ENCODE peak calls at places on chromosome 14, in four cellular contexts. One of them, this sample, is unnamed.

GRCh38 chr14:68703093-68703492 is 89.8 kb downstream of the ZFP36L1 start:
- DNase-seq in Calu3: peak
- DNase-seq in nephron progenitor cell: no peak
- DNase-seq in glutamatergic neuron: no peak
- DNase-seq in this sample: no peak

GRCh38 chr14:91897121-91897701 is 29.9 kb upstream of the TC2N start:
- DNase-seq in Calu3: no peak
- DNase-seq in glutamatergic neuron: no peak
- DNase-seq in nephron progenitor cell: no peak
- DNase-seq in this sample: no peak

GRCh38 chr14:21525571-21525970 is 575 bp downstream of the SALL2 start:
- DNase-seq in nephron progenitor cell: no peak
- DNase-seq in Calu3: no peak
- DNase-seq in glutamatergic neuron: peak
- DNase-seq in this sample: no peak

GRCh38 chr14:42229976-42230375 is 623.3 kb downstream of the LRFN5 start:
- DNase-seq in nephron progenitor cell: no peak
- DNase-seq in Calu3: no peak
- DNase-seq in glutamatergic neuron: no peak
- DNase-seq in this sample: no peak

GRCh38 chr14:67835596-67835995 is 16.0 kb downstream of the RAD51B start:
- DNase-seq in Calu3: no peak
- DNase-seq in nephron progenitor cell: no peak
- DNase-seq in glutamatergic neuron: no peak
- DNase-seq in this sample: no peak

GRCh38 chr14:99832326-99832725 is 39.1 kb downstream of the EML1 start:
- DNase-seq in glutamatergic neuron: no peak
- DNase-seq in nephron progenitor cell: no peak
- DNase-seq in Calu3: no peak
- DNase-seq in this sample: no peak

GRCh38 chr14:72582582-72582981 is 311.3 kb downstream of the DPF3 start:
- DNase-seq in Calu3: no peak
- DNase-seq in nephron progenitor cell: no peak
- DNase-seq in glutamatergic neuron: no peak
- DNase-seq in this sample: no peak

GRCh38 chr14:62655161-62655560 is 390.1 kb downstream of the KCNH5 start:
- DNase-seq in nephron progenitor cell: no peak
- DNase-seq in Calu3: no peak
- DNase-seq in glutamatergic neuron: no peak
- DNase-seq in this sample: no peak

GRCh38 chr14:92277031-92277430 is 45.9 kb upstream of the SLC24A4 start:
- DNase-seq in glutamatergic neuron: no peak
- DNase-seq in Calu3: no peak
- DNase-seq in nephron progenitor cell: no peak
- DNase-seq in this sample: no peak

GRCh38 chr14:67397536-67397935 is 14.4 kb downstream of the PLEK2 start:
- DNase-seq in nephron progenitor cell: no peak
- DNase-seq in glutamatergic neuron: no peak
- DNase-seq in Calu3: no peak
- DNase-seq in this sample: no peak

GRCh38 chr14:99793213-99794155 is at the start of gene EML1:
- DNase-seq in glutamatergic neuron: peak
- DNase-seq in nephron progenitor cell: peak
- DNase-seq in Calu3: peak
- DNase-seq in this sample: no peak

GRCh38 chr14:57970175-57970574 is 104.3 kb upstream of the SLC35F4 start:
- DNase-seq in glutamatergic neuron: no peak
- DNase-seq in nephron progenitor cell: no peak
- DNase-seq in Calu3: no peak
- DNase-seq in this sample: no peak

GRCh38 chr14:44960146-44960545 is 1.6 kb downstream of the KLHL28 start:
- DNase-seq in Calu3: no peak
- DNase-seq in nephron progenitor cell: no peak
- DNase-seq in glutamatergic neuron: no peak
- DNase-seq in this sample: no peak

GRCh38 chr14:87430810-87431209 is 562.2 kb downstream of the GALC start:
- DNase-seq in Calu3: no peak
- DNase-seq in nephron progenitor cell: no peak
- DNase-seq in glutamatergic neuron: no peak
- DNase-seq in this sample: no peak

GRCh38 chr14:76673261-76673660 is 88.0 kb upstream of the VASH1 start:
- DNase-seq in nephron progenitor cell: no peak
- DNase-seq in Calu3: no peak
- DNase-seq in glutamatergic neuron: no peak
- DNase-seq in this sample: no peak

GRCh38 chr14:67622675-67623074 is 3.0 kb downstream of the ARG2 start:
- DNase-seq in Calu3: no peak
- DNase-seq in glutamatergic neuron: no peak
- DNase-seq in nephron progenitor cell: peak
- DNase-seq in this sample: no peak

GRCh38 chr14:65783101-65783500 is 370.6 kb downstream of the FUT8 start:
- DNase-seq in glutamatergic neuron: no peak
- DNase-seq in nephron progenitor cell: no peak
- DNase-seq in Calu3: no peak
- DNase-seq in this sample: no peak

GRCh38 chr14:86882818-86883217 is 1110.2 kb downstream of the GALC start:
- DNase-seq in glutamatergic neuron: no peak
- DNase-seq in nephron progenitor cell: no peak
- DNase-seq in Calu3: no peak
- DNase-seq in this sample: no peak

GRCh38 chr14:101461891-101462290 is 99.4 kb upstream of the DIO3 start:
- DNase-seq in nephron progenitor cell: no peak
- DNase-seq in glutamatergic neuron: no peak
- DNase-seq in Calu3: no peak
- DNase-seq in this sample: no peak

GRCh38 chr14:59576332-59577294 is at the start of gene CCDC175:
- DNase-seq in Calu3: peak
- DNase-seq in nephron progenitor cell: peak
- DNase-seq in glutamatergic neuron: peak
- DNase-seq in this sample: peak

GRCh38 chr14:32205554-32205953 is 2.5 kb upstream of the RNU6-8 start:
- DNase-seq in Calu3: no peak
- DNase-seq in nephron progenitor cell: no peak
- DNase-seq in glutamatergic neuron: no peak
- DNase-seq in this sample: no peak

GRCh38 chr14:23153891-23154796 is 29.3 kb downstream of the SLC7A8 start:
- DNase-seq in Calu3: peak
- DNase-seq in nephron progenitor cell: peak
- DNase-seq in glutamatergic neuron: no peak
- DNase-seq in this sample: peak

GRCh38 chr14:20489093-20489994 is 16.0 kb upstream of the RNASE10 start:
- DNase-seq in Calu3: no peak
- DNase-seq in nephron progenitor cell: peak
- DNase-seq in glutamatergic neuron: no peak
- DNase-seq in this sample: no peak

GRCh38 chr14:77965919-77966435 is 166.1 kb downstream of the ADCK1 start:
- DNase-seq in glutamatergic neuron: peak
- DNase-seq in Calu3: peak
- DNase-seq in nephron progenitor cell: peak
- DNase-seq in this sample: no peak

GRCh38 chr14:47619397-47619796 is 56.0 kb downstream of the MDGA2 start:
- DNase-seq in nephron progenitor cell: no peak
- DNase-seq in glutamatergic neuron: no peak
- DNase-seq in Calu3: no peak
- DNase-seq in this sample: no peak

GRCh38 chr14:67695394-67695949 is at the start of gene RDH11:
- DNase-seq in glutamatergic neuron: peak
- DNase-seq in nephron progenitor cell: peak
- DNase-seq in Calu3: peak
- DNase-seq in this sample: peak

GRCh38 chr14:22383515-22384166 is 205.4 kb downstream of the DAD1 start:
- DNase-seq in nephron progenitor cell: no peak
- DNase-seq in Calu3: no peak
- DNase-seq in glutamatergic neuron: no peak
- DNase-seq in this sample: no peak

GRCh38 chr14:87896393-87897380 is 96.3 kb downstream of the GALC start:
- DNase-seq in glutamatergic neuron: no peak
- DNase-seq in nephron progenitor cell: peak
- DNase-seq in Calu3: peak
- DNase-seq in this sample: no peak

GRCh38 chr14:58587271-58587670 is 50.5 kb upstream of the DACT1 start:
- DNase-seq in nephron progenitor cell: no peak
- DNase-seq in Calu3: no peak
- DNase-seq in glutamatergic neuron: no peak
- DNase-seq in this sample: no peak

GRCh38 chr14:100350283-100350926 is 27.3 kb downstream of the SLC25A47 start:
- DNase-seq in Calu3: no peak
- DNase-seq in glutamatergic neuron: no peak
- DNase-seq in nephron progenitor cell: no peak
- DNase-seq in this sample: no peak

GRCh38 chr14:103871596-103872480 is 24.5 kb upstream of the PPP1R13B start:
- DNase-seq in Calu3: peak
- DNase-seq in nephron progenitor cell: peak
- DNase-seq in glutamatergic neuron: peak
- DNase-seq in this sample: no peak

GRCh38 chr14:51657762-51658161 is 6.1 kb downstream of the FRMD6 start:
- DNase-seq in Calu3: no peak
- DNase-seq in nephron progenitor cell: no peak
- DNase-seq in glutamatergic neuron: no peak
- DNase-seq in this sample: no peak

GRCh38 chr14:106511411-106512198 is 985.2 kb downstream of the TMEM121 start:
- DNase-seq in Calu3: no peak
- DNase-seq in glutamatergic neuron: no peak
- DNase-seq in nephron progenitor cell: no peak
- DNase-seq in this sample: no peak

GRCh38 chr14:94056579-94057308 is 24.3 kb downstream of the DDX24 start:
- DNase-seq in Calu3: no peak
- DNase-seq in nephron progenitor cell: no peak
- DNase-seq in glutamatergic neuron: no peak
- DNase-seq in this sample: no peak

GRCh38 chr14:33052899-33053400 is 114.3 kb downstream of the NPAS3 start:
- DNase-seq in glutamatergic neuron: no peak
- DNase-seq in Calu3: no peak
- DNase-seq in nephron progenitor cell: no peak
- DNase-seq in this sample: no peak

GRCh38 chr14:106670006-106670405 is 1143.6 kb downstream of the TMEM121 start:
- DNase-seq in nephron progenitor cell: no peak
- DNase-seq in glutamatergic neuron: no peak
- DNase-seq in Calu3: no peak
- DNase-seq in this sample: no peak

GRCh38 chr14:99930420-99931274 is 134.6 kb upstream of the EVL start:
- DNase-seq in nephron progenitor cell: no peak
- DNase-seq in Calu3: no peak
- DNase-seq in glutamatergic neuron: no peak
- DNase-seq in this sample: no peak

GRCh38 chr14:97776890-97777564 is 979.8 kb downstream of the VRK1 start:
- DNase-seq in nephron progenitor cell: no peak
- DNase-seq in Calu3: no peak
- DNase-seq in glutamatergic neuron: no peak
- DNase-seq in this sample: no peak

GRCh38 chr14:102390064-102390463 is 27.3 kb downstream of the TECPR2 start:
- DNase-seq in glutamatergic neuron: no peak
- DNase-seq in nephron progenitor cell: no peak
- DNase-seq in Calu3: peak
- DNase-seq in this sample: no peak

GRCh38 chr14:34766060-34766459 is 51.7 kb upstream of the CFL2 start:
- DNase-seq in Calu3: no peak
- DNase-seq in glutamatergic neuron: no peak
- DNase-seq in nephron progenitor cell: no peak
- DNase-seq in this sample: no peak
- TF ChIP-seq CTCF in Calu3: no peak
- TF ChIP-seq CTCF in glutamatergic neuron: no peak
- TF ChIP-seq CTCF in nephron progenitor cell: no peak
- TF ChIP-seq CTCF in this sample: no peak

GRCh38 chr14:96001866-96002510 is 37.2 kb upstream of the C14orf132 start:
- DNase-seq in Calu3: no peak
- DNase-seq in glutamatergic neuron: peak
- DNase-seq in nephron progenitor cell: peak
- DNase-seq in this sample: no peak

GRCh38 chr14:95993768-95994592 is 45.2 kb upstream of the C14orf132 start:
- DNase-seq in nephron progenitor cell: peak
- DNase-seq in Calu3: peak
- DNase-seq in glutamatergic neuron: peak
- DNase-seq in this sample: no peak

GRCh38 chr14:96002511-96002884 is 36.7 kb upstream of the C14orf132 start:
- DNase-seq in glutamatergic neuron: no peak
- DNase-seq in Calu3: no peak
- DNase-seq in nephron progenitor cell: no peak
- DNase-seq in this sample: no peak

GRCh38 chr14:95994593-95994928 is 44.6 kb upstream of the C14orf132 start:
- DNase-seq in Calu3: no peak
- DNase-seq in nephron progenitor cell: no peak
- DNase-seq in glutamatergic neuron: no peak
- DNase-seq in this sample: no peak

GRCh38 chr14:95998656-95999055 is 40.5 kb upstream of the C14orf132 start:
- DNase-seq in glutamatergic neuron: no peak
- DNase-seq in Calu3: no peak
- DNase-seq in nephron progenitor cell: no peak
- DNase-seq in this sample: no peak
- TF ChIP-seq CTCF in glutamatergic neuron: peak
- TF ChIP-seq CTCF in Calu3: no peak
- TF ChIP-seq CTCF in nephron progenitor cell: no peak
- TF ChIP-seq CTCF in this sample: peak

GRCh38 chr14:24442240-24443052 is at the start of gene SDR39U1:
- DNase-seq in Calu3: peak
- DNase-seq in nephron progenitor cell: peak
- DNase-seq in glutamatergic neuron: peak
- DNase-seq in this sample: peak
- TF ChIP-seq CTCF in Calu3: no peak
- TF ChIP-seq CTCF in nephron progenitor cell: no peak
- TF ChIP-seq CTCF in glutamatergic neuron: no peak
- TF ChIP-seq CTCF in this sample: no peak

DNA sequence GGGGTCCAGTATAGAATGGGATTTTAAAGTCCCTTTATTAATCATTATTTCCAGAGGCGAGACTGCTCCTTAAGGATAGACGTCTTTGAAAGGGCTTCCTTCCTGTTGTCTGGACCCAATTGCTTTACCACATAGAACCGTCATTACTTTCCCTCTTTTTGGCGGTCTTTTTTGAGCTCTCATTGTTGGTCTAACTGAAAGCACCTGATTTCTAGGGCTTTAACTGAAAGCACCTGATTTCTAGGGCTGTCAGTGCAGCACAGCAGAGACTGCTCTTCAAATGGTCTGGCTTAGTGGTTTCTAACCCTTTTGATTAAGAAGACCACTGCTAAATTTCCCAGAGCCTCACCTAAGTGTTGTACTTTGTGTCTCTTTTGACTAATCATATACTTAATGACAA is 95.8 kb downstream of the PRKCH start:
- DNase-seq in Calu3: no peak
- DNase-seq in nephron progenitor cell: no peak
- DNase-seq in glutamatergic neuron: no peak
- DNase-seq in this sample: no peak
- TF ChIP-seq CTCF in Calu3: no peak
- TF ChIP-seq CTCF in nephron progenitor cell: no peak
- TF ChIP-seq CTCF in glutamatergic neuron: no peak
- TF ChIP-seq CTCF in this sample: no peak

This sample was measured in omental fat pad.